ENCODE peak calls at places on chromosomes 5 and 9, in five cellular contexts. One of them, this sample, is unnamed.

GRCh38 chr5:78320461-78320860 is 26.0 kb upstream of the AP3B1 start:
- DNase-seq in CD4-positive, alpha-beta T cell: no peak
- DNase-seq in progenitor cell of endocrine pancreas: no peak
- DNase-seq in H1: no peak
- DNase-seq in fibroblast of pulmonary artery: peak; percentile 65
- DNase-seq in this sample: no peak

GRCh38 chr9:91126761-91127420 is 234.8 kb downstream of the AUH start:
- DNase-seq in fibroblast of pulmonary artery: peak; percentile 51
- DNase-seq in H1: no peak
- DNase-seq in CD4-positive, alpha-beta T cell: no peak
- DNase-seq in progenitor cell of endocrine pancreas: no peak
- DNase-seq in this sample: no peak

GRCh38 chr5:20617876-20618275 is 629.9 kb upstream of the CDH18 start:
- DNase-seq in CD4-positive, alpha-beta T cell: no peak
- DNase-seq in progenitor cell of endocrine pancreas: no peak
- DNase-seq in fibroblast of pulmonary artery: no peak
- DNase-seq in H1: no peak
- DNase-seq in this sample: no peak

GRCh38 chr5:101720033-101720432 is 576.1 kb downstream of the SLCO4C1 start:
- DNase-seq in CD4-positive, alpha-beta T cell: no peak
- DNase-seq in progenitor cell of endocrine pancreas: no peak
- DNase-seq in fibroblast of pulmonary artery: no peak
- DNase-seq in H1: no peak
- DNase-seq in this sample: no peak

GRCh38 chr5:135615581-135616260 is 36.9 kb upstream of the CXCL14 start:
- DNase-seq in CD4-positive, alpha-beta T cell: no peak
- DNase-seq in H1: peak; percentile 27
- DNase-seq in fibroblast of pulmonary artery: peak; percentile 0
- DNase-seq in progenitor cell of endocrine pancreas: no peak
- DNase-seq in this sample: no peak

GRCh38 chr9:91315191-91315590 is 46.5 kb downstream of the AUH start:
- DNase-seq in fibroblast of pulmonary artery: no peak
- DNase-seq in progenitor cell of endocrine pancreas: no peak
- DNase-seq in CD4-positive, alpha-beta T cell: no peak
- DNase-seq in H1: no peak
- DNase-seq in this sample: no peak

GRCh38 chr9:94198414-94198813 is 60.7 kb upstream of the ZNF169 start:
- DNase-seq in fibroblast of pulmonary artery: no peak
- DNase-seq in CD4-positive, alpha-beta T cell: no peak
- DNase-seq in progenitor cell of endocrine pancreas: no peak
- DNase-seq in H1: no peak
- DNase-seq in this sample: no peak

GRCh38 chr5:77514457-77514856 is 22.3 kb upstream of the WDR41 start:
- DNase-seq in progenitor cell of endocrine pancreas: no peak
- DNase-seq in CD4-positive, alpha-beta T cell: no peak
- DNase-seq in H1: no peak
- DNase-seq in fibroblast of pulmonary artery: no peak
- DNase-seq in this sample: no peak

GRCh38 chr5:132019857-132020555 is 8.5 kb upstream of the ACSL6 start:
- DNase-seq in CD4-positive, alpha-beta T cell: peak; percentile 51
- DNase-seq in H1: no peak
- DNase-seq in progenitor cell of endocrine pancreas: no peak
- DNase-seq in fibroblast of pulmonary artery: no peak
- DNase-seq in this sample: no peak

GRCh38 chr5:78295035-78295961 is 800 bp upstream of the AP3B1 start:
- DNase-seq in CD4-positive, alpha-beta T cell: peak; percentile 20
- DNase-seq in progenitor cell of endocrine pancreas: peak; percentile 34
- DNase-seq in fibroblast of pulmonary artery: no peak
- DNase-seq in H1: no peak
- DNase-seq in this sample: no peak

GRCh38 chr5:76715484-76715733 is 517 bp upstream of the F2R start:
- DNase-seq in CD4-positive, alpha-beta T cell: no peak
- DNase-seq in H1: no peak
- DNase-seq in fibroblast of pulmonary artery: no peak
- DNase-seq in progenitor cell of endocrine pancreas: no peak
- DNase-seq in this sample: no peak

GRCh38 chr9:126366366-126367011 is 39.9 kb downstream of the MVB12B start:
- DNase-seq in progenitor cell of endocrine pancreas: no peak
- DNase-seq in fibroblast of pulmonary artery: no peak
- DNase-seq in CD4-positive, alpha-beta T cell: no peak
- DNase-seq in H1: no peak
- DNase-seq in this sample: no peak

GRCh38 chr5:54551906-54552305 is 34.3 kb downstream of the SNX18 start:
- DNase-seq in fibroblast of pulmonary artery: no peak
- DNase-seq in H1: no peak
- DNase-seq in CD4-positive, alpha-beta T cell: no peak
- DNase-seq in progenitor cell of endocrine pancreas: no peak
- DNase-seq in this sample: no peak

GRCh38 chr5:56286015-56286992 is 53.2 kb upstream of the ANKRD55 start:
- DNase-seq in H1: no peak
- DNase-seq in fibroblast of pulmonary artery: no peak
- DNase-seq in progenitor cell of endocrine pancreas: no peak
- DNase-seq in CD4-positive, alpha-beta T cell: no peak
- DNase-seq in this sample: no peak

GRCh38 chr5:148760945-148761638 is 65.3 kb upstream of the ADRB2 start:
- DNase-seq in H1: no peak
- DNase-seq in progenitor cell of endocrine pancreas: no peak
- DNase-seq in CD4-positive, alpha-beta T cell: no peak
- DNase-seq in fibroblast of pulmonary artery: no peak
- DNase-seq in this sample: no peak

GRCh38 chr5:37207802-37208201 is 41.4 kb downstream of the CPLANE1 start:
- DNase-seq in progenitor cell of endocrine pancreas: no peak
- DNase-seq in fibroblast of pulmonary artery: no peak
- DNase-seq in H1: no peak
- DNase-seq in CD4-positive, alpha-beta T cell: no peak
- DNase-seq in this sample: no peak

GRCh38 chr9:126474786-126475485 is 138.8 kb upstream of the LMX1B start:
- DNase-seq in fibroblast of pulmonary artery: no peak
- DNase-seq in progenitor cell of endocrine pancreas: no peak
- DNase-seq in H1: no peak
- DNase-seq in CD4-positive, alpha-beta T cell: no peak
- DNase-seq in this sample: no peak

GRCh38 chr5:140042551-140043507 is at the start of gene NRG2:
- DNase-seq in H1: peak; percentile 46
- DNase-seq in CD4-positive, alpha-beta T cell: peak; percentile 23
- DNase-seq in progenitor cell of endocrine pancreas: peak; percentile 73
- DNase-seq in fibroblast of pulmonary artery: peak; percentile 44
- DNase-seq in this sample: no peak

GRCh38 chr5:36403601-36404311 is 102.1 kb upstream of the RANBP3L start:
- DNase-seq in H1: no peak
- DNase-seq in progenitor cell of endocrine pancreas: no peak
- DNase-seq in CD4-positive, alpha-beta T cell: no peak
- DNase-seq in fibroblast of pulmonary artery: peak; percentile 52
- DNase-seq in this sample: no peak

GRCh38 chr5:150535611-150536010 is 27.7 kb downstream of the NDST1 start:
- DNase-seq in fibroblast of pulmonary artery: no peak
- DNase-seq in progenitor cell of endocrine pancreas: no peak
- DNase-seq in CD4-positive, alpha-beta T cell: no peak
- DNase-seq in H1: no peak
- DNase-seq in this sample: no peak

GRCh38 chr9:366620-367019 is 152.0 kb downstream of the DOCK8 start:
- DNase-seq in fibroblast of pulmonary artery: no peak
- DNase-seq in CD4-positive, alpha-beta T cell: no peak
- DNase-seq in H1: no peak
- DNase-seq in progenitor cell of endocrine pancreas: no peak
- DNase-seq in this sample: no peak

GRCh38 chr5:158121678-158122077 is 262.7 kb upstream of the CLINT1 start:
- DNase-seq in progenitor cell of endocrine pancreas: no peak
- DNase-seq in H1: no peak
- DNase-seq in CD4-positive, alpha-beta T cell: no peak
- DNase-seq in fibroblast of pulmonary artery: no peak
- DNase-seq in this sample: no peak
- TF ChIP-seq CTCF in progenitor cell of endocrine pancreas: no peak
- TF ChIP-seq CTCF in H1: no peak
- TF ChIP-seq CTCF in CD4-positive, alpha-beta T cell: no peak
- TF ChIP-seq CTCF in fibroblast of pulmonary artery: no peak
- TF ChIP-seq CTCF in this sample: no peak

GRCh38 chr5:68894673-68895072 is 199.1 kb upstream of the SLC30A5 start:
- DNase-seq in CD4-positive, alpha-beta T cell: no peak
- DNase-seq in progenitor cell of endocrine pancreas: no peak
- DNase-seq in H1: no peak
- DNase-seq in fibroblast of pulmonary artery: no peak
- DNase-seq in this sample: no peak
- TF ChIP-seq CTCF in CD4-positive, alpha-beta T cell: no peak
- TF ChIP-seq CTCF in progenitor cell of endocrine pancreas: no peak
- TF ChIP-seq CTCF in H1: no peak
- TF ChIP-seq CTCF in fibroblast of pulmonary artery: no peak
- TF ChIP-seq CTCF in this sample: no peak

GRCh38 chr9:124894741-124895170 is 32.8 kb downstream of the ARPC5L start:
- DNase-seq in progenitor cell of endocrine pancreas: no peak
- DNase-seq in fibroblast of pulmonary artery: peak; percentile 73
- DNase-seq in H1: no peak
- DNase-seq in CD4-positive, alpha-beta T cell: peak; percentile 37
- DNase-seq in this sample: no peak
- TF ChIP-seq CTCF in progenitor cell of endocrine pancreas: peak; percentile 34
- TF ChIP-seq CTCF in fibroblast of pulmonary artery: peak; percentile 69
- TF ChIP-seq CTCF in H1: no peak
- TF ChIP-seq CTCF in CD4-positive, alpha-beta T cell: peak; percentile 31
- TF ChIP-seq CTCF in this sample: no peak

GRCh38 chr9:35096035-35096849 is at the start of gene PIGO:
- DNase-seq in progenitor cell of endocrine pancreas: peak; percentile 92
- DNase-seq in CD4-positive, alpha-beta T cell: peak; percentile 82
- DNase-seq in fibroblast of pulmonary artery: peak; percentile 83
- DNase-seq in H1: peak; percentile 74
- DNase-seq in this sample: peak; percentile 56
- TF ChIP-seq CTCF in progenitor cell of endocrine pancreas: peak; percentile 72
- TF ChIP-seq CTCF in CD4-positive, alpha-beta T cell: peak; percentile 81
- TF ChIP-seq CTCF in fibroblast of pulmonary artery: peak; percentile 81
- TF ChIP-seq CTCF in H1: peak; percentile 96
- TF ChIP-seq CTCF in this sample: peak; percentile 13